ENCODE peak calls at places on chromosomes 16 and 17, in nine cellular contexts. G is activated T-cell treated with anti-CD3 and anti-CD28 coated beads for 24 hours; P is stimulated activated CD4-positive, alpha-beta T cell treated with anti-CD3 and anti-CD28 coated beads, Interleukin-15, amount 100 ng/mL, for 1 hour; N is EH; Q is NCI-H510A; S is GM19239; L is omental fat pad; F is occipital lobe; D is globus pallidus. O is an unnamed sample.

GRCh38 chr17:74736423-74737298 is at the start of gene RAB37:
- DNase-seq in G (no peak), P (no peak), N (no peak), Q (no peak), S (no peak), L (no peak), F (no peak), D (no peak), O (no peak)

GRCh38 chr16:46844771-46845170 is 13.8 kb upstream of the C16orf87 start:
- DNase-seq in G (no peak), P (no peak), N (no peak), Q (no peak), S (no peak), L (no peak), F (no peak), D (no peak), O (no peak)

GRCh38 chr16:80460004-80460403 is 80.8 kb upstream of the DYNLRB2 start:
- DNase-seq in G (no peak), P (no peak), N (peak; percentile 1), Q (no peak), S (no peak), L (no peak), F (no peak), D (no peak), O (no peak)

GRCh38 chr17:80035687-80035936 is at the start of gene TBC1D16:
- DNase-seq in G (no peak), P (no peak), N (no peak), Q (no peak), S (peak; percentile 86), L (no peak), F (no peak), D (no peak), O (no peak)

GRCh38 chr16:50494501-50495491 is 53.4 kb upstream of the NKD1 start:
- DNase-seq in G (no peak), P (no peak), N (no peak), Q (no peak), S (no peak), L (no peak), F (no peak), D (no peak), O (no peak)

GRCh38 chr17:1491406-1492248 is 859 bp downstream of the MYO1C start:
- DNase-seq in G (no peak), P (no peak), N (peak; percentile 75), Q (no peak), S (peak; percentile 90), L (no peak), F (no peak), D (peak; percentile 46), O (no peak)

GRCh38 chr16:89026121-89026612 is 49.2 kb upstream of the CBFA2T3 start:
- DNase-seq in G (peak; percentile 56), P (no peak), N (no peak), Q (no peak), S (no peak), L (no peak), F (no peak), D (no peak), O (peak; percentile 15)

GRCh38 chr16:4859900-4860255 is 12.6 kb downstream of the UBN1 start:
- DNase-seq in G (no peak), P (no peak), N (no peak), Q (no peak), S (no peak), L (no peak), F (no peak), D (no peak), O (no peak)

GRCh38 chr17:11948791-11949190 is 48.5 kb downstream of the ZNF18 start:
- DNase-seq in G (no peak), P (no peak), N (peak; percentile 73), Q (no peak), S (no peak), L (no peak), F (peak; percentile 16), D (no peak), O (peak; percentile 33)

GRCh38 chr17:62178579-62178978 is 113.5 kb upstream of the MED13 start:
- DNase-seq in G (no peak), P (no peak), N (peak; percentile 54), Q (no peak), S (no peak), L (no peak), F (no peak), D (no peak), O (no peak)

GRCh38 chr16:47979783-47980182 is 176.0 kb downstream of the ABCC12 start:
- DNase-seq in G (no peak), P (no peak), N (peak; percentile 6), Q (no peak), S (no peak), L (no peak), F (no peak), D (no peak), O (no peak)

GRCh38 chr16:67528222-67528869 is at the start of gene RIPOR1:
- DNase-seq in G (no peak), P (no peak), N (peak; percentile 59), Q (no peak), S (peak; percentile 60), L (no peak), F (peak; percentile 54), D (peak; percentile 57), O (peak; percentile 2)

GRCh38 chr16:56637814-56638750 is at the start of gene MT1A:
- DNase-seq in G (no peak), P (no peak), N (peak; percentile 57), Q (no peak), S (no peak), L (no peak), F (peak; percentile 41), D (no peak), O (no peak)

GRCh38 chr17:30858556-30859250 is 26.9 kb downstream of the ATAD5 start:
- DNase-seq in G (no peak), P (no peak), N (no peak), Q (no peak), S (no peak), L (no peak), F (no peak), D (no peak), O (no peak)

GRCh38 chr17:14451729-14452191 is 150.9 kb downstream of the HS3ST3B1 start:
- DNase-seq in G (no peak), P (no peak), N (peak; percentile 64), Q (no peak), S (no peak), L (no peak), F (no peak), D (no peak), O (no peak)

GRCh38 chr17:1649844-1650409 is at the start of gene RILP:
- DNase-seq in G (no peak), P (no peak), N (no peak), Q (no peak), S (no peak), L (peak; percentile 52), F (no peak), D (no peak), O (peak; percentile 57)

GRCh38 chr17:38574712-38575111 is 31.0 kb downstream of the SRCIN1 start:
- DNase-seq in G (no peak), P (no peak), N (no peak), Q (no peak), S (no peak), L (no peak), F (no peak), D (no peak), O (no peak)

O was measured in SHP77.